ENCODE peak calls at places on chromosomes 6 and 20, in eight cellular contexts. F is heart right ventricle; E is naive thymus-derived CD4-positive, alpha-beta T cell; R is neural progenitor cell; X is lung; O is tibial nerve; Z is body of pancreas; V is neuronal stem cell. L is an unnamed sample.

GRCh38 chr6:157317129-157317814 is 6.0 kb downstream of the TMEM242 start:
- DNase-seq in E (no peak), Z (peak; percentile 55), O (peak; percentile 96), V (no peak), X (peak; percentile 74), R (no peak), F (peak; percentile 71), L (no peak)

GRCh38 chr6:34226066-34226465 is 10.6 kb upstream of the HMGA1 start:
- DNase-seq in E (no peak), X (no peak), O (no peak), F (no peak), V (no peak), R (no peak), Z (no peak), L (no peak)

GRCh38 chr6:57248311-57248895 is 26.3 kb upstream of the RAB23 start:
- DNase-seq in X (no peak), O (no peak), R (no peak), E (no peak), V (no peak), Z (no peak), F (no peak), L (no peak)

GRCh38 chr6:31821301-31822037 is 6.1 kb upstream of the HSPA1B start:
- DNase-seq in R (peak; percentile 74), X (peak; percentile 77), O (no peak), E (no peak), V (peak; percentile 45), Z (peak; percentile 57), F (peak; percentile 57), L (no peak)

GRCh38 chr6:105992315-105992961 is 93.7 kb upstream of the PRDM1 start:
- DNase-seq in V (peak; percentile 73), O (peak; percentile 73), Z (peak; percentile 87), R (peak; percentile 92), E (peak; percentile 91), F (peak; percentile 74), X (peak; percentile 77), L (no peak)

GRCh38 chr6:75934643-75935472 is 137.6 kb downstream of the IMPG1 start:
- DNase-seq in E (peak; percentile 36), R (peak; percentile 88), F (peak; percentile 43), O (peak; percentile 45), Z (peak; percentile 54), X (peak; percentile 39), V (peak; percentile 87), L (peak; percentile 43)

GRCh38 chr6:51468704-51469103 is 618.7 kb downstream of the PKHD1 start:
- DNase-seq in E (no peak), V (no peak), Z (no peak), O (no peak), X (no peak), R (no peak), F (no peak), L (peak; percentile 59)

GRCh38 chr6:35469711-35470662 is 1.8 kb downstream of the RPL10A start:
- DNase-seq in V (no peak), R (no peak), X (no peak), Z (peak; percentile 49), O (no peak), F (no peak), E (no peak), L (peak; percentile 79)

GRCh38 chr6:106519460-106520394 is 109.6 kb downstream of the RTN4IP1 start:
- DNase-seq in Z (no peak), E (peak; percentile 77), X (no peak), R (no peak), V (no peak), F (no peak), O (no peak), L (no peak)

GRCh38 chr6:106039836-106040592 is 46.1 kb upstream of the PRDM1 start:
- DNase-seq in R (no peak), X (no peak), V (no peak), O (no peak), F (no peak), Z (no peak), E (no peak), L (peak; percentile 70)

GRCh38 chr6:149318581-149319286 is 1.2 kb downstream of the TAB2 start:
- DNase-seq in R (peak; percentile 38), Z (no peak), F (no peak), E (peak; percentile 44), O (no peak), V (no peak), X (no peak), L (peak; percentile 8)

GRCh38 chr20:47785900-47786762 is 850 bp upstream of the SULF2 start:
- DNase-seq in Z (peak; percentile 41), E (no peak), X (peak; percentile 49), V (peak; percentile 83), R (peak; percentile 88), F (peak; percentile 81), O (peak; percentile 64), L (peak; percentile 83)

GRCh38 chr20:62815066-62815991 is 1.5 kb upstream of the COL9A3 start:
- DNase-seq in E (no peak), Z (no peak), F (no peak), X (no peak), O (no peak), V (no peak), R (peak; percentile 66), L (no peak)
- H3K27ac ChIP-seq in E (no peak overlapping the region), Z (no peak overlapping the region), F (no peak overlapping the region), X (no peak overlapping the region), O (peak overlapping the region; percentile 82), V (peak overlapping the region; percentile 65), R (no peak overlapping the region), L (no peak overlapping the region)

DNA sequence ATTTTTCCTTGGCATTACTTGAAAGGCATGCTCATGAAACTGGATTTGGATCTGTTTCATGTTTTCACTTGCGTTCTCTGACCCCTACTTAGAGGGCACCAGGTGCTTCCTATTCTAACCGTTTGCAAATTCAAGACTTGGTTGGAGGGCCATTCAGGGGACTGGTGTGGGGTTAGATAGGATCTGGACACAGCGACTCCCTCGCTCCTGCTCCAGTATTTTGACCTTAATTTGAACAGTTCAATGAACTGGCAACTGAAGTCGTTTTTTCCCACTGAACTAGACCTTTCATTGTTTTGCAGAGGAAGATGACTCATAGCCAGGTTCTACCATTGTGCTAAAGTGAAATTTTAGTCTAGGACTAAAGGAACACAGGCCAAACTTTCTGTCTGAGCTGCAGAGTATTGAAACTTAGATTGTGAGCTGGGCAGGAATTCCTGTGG is 64.6 kb downstream of the UTRN start:
- DNase-seq in F (peak; percentile 56), E (no peak), V (no peak), Z (no peak), X (no peak), O (no peak), R (no peak), L (no peak)
- H3K4me3 ChIP-seq in F (no peak overlapping the region), E (peak overlapping the region; percentile 29), V (no peak overlapping the region), Z (no peak overlapping the region), X (no peak overlapping the region), O (no peak overlapping the region), R (no peak overlapping the region), L (no peak overlapping the region)

GRCh38 chr6:3847521-3847920 is 1.7 kb upstream of the FAM50B start:
- DNase-seq in R (no peak), X (no peak), V (no peak), O (no peak), E (no peak), Z (no peak), F (no peak), L (no peak)
- H3K27ac ChIP-seq in R (no peak overlapping the region), X (peak overlapping the region; percentile 31), V (no peak overlapping the region), O (peak overlapping the region; percentile 69), E (no peak overlapping the region), Z (no peak overlapping the region), F (no peak overlapping the region), L (no peak overlapping the region)

DNA sequence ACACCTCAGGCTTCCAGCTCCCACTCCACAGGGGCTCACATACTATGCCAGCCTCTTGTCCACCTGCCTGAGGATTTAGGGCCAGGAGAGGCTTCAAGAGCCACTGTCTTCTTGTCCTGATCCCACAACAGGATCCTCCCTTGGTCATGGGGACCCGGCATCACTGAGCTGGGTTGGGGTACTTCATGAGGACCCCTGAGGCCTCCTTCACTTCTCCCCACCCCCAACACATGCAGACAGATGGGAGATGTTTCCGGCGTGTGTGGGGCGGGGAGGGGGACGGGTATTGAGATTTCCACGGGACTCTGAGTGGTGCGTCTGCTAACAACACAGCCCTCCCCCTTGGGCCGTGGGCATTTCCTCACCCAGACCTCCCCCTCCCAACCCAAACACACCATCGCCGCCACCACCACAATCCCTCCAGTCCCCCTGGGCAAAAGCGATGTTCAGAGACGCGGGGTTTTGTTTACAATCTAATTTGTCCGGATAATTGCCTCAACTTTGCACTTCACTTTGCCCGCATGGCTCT is 943 bp upstream of the FOXP4 start:
- DNase-seq in O (no peak), Z (no peak), X (no peak), E (no peak), R (no peak), V (no peak), F (no peak), L (peak; percentile 52)
- H3K4me3 ChIP-seq in O (peak overlapping the region; percentile 56), Z (no peak overlapping the region), X (no peak overlapping the region), E (peak overlapping the region; percentile 50), R (peak overlapping the region; percentile 89), V (peak overlapping the region; percentile 74), F (peak overlapping the region; percentile 75), L (peak overlapping the region; percentile 75)

GRCh38 chr20:58018590-58018989 is 209.9 kb downstream of the ANKRD60 start:
- DNase-seq in Z (no peak), E (no peak), X (no peak), R (no peak), F (no peak), V (no peak), O (no peak), L (no peak)
- H3K27ac ChIP-seq in Z (peak overlapping the region; percentile 91), E (no peak overlapping the region), X (no peak overlapping the region), R (no peak overlapping the region), F (no peak overlapping the region), V (no peak overlapping the region), O (no peak overlapping the region), L (no peak overlapping the region)

GRCh38 chr6:166206510-166207389 is 39.1 kb upstream of the TBXT start:
- DNase-seq in Z (no peak), E (peak; percentile 19), R (no peak), F (no peak), O (no peak), V (no peak), X (no peak), L (no peak)

GRCh38 chr6:166203003-166203640 is 35.5 kb upstream of the TBXT start:
- DNase-seq in F (no peak), E (no peak), X (no peak), V (no peak), Z (no peak), R (no peak), O (no peak), L (no peak)

GRCh38 chr6:166203641-166204222 is 36.1 kb upstream of the TBXT start:
- DNase-seq in O (no peak), F (no peak), E (no peak), Z (no peak), X (no peak), V (no peak), R (no peak), L (no peak)

GRCh38 chr6:166204852-166205650 is 37.4 kb upstream of the TBXT start:
- DNase-seq in R (peak; percentile 27), F (no peak), Z (no peak), X (no peak), O (no peak), V (no peak), E (no peak), L (no peak)

GRCh38 chr6:166206066-166206465 is 38.4 kb upstream of the TBXT start:
- DNase-seq in O (no peak), F (no peak), V (no peak), X (no peak), R (no peak), Z (no peak), E (no peak), L (no peak)
- H3K4me3 ChIP-seq in O (no peak overlapping the region), F (no peak overlapping the region), V (no peak overlapping the region), X (no peak overlapping the region), R (no peak overlapping the region), Z (no peak overlapping the region), E (no peak overlapping the region), L (no peak overlapping the region)

L was measured in WERI-Rb-1.